ENCODE peak calls at places on chromosomes 6 and 20, in five cellular contexts. B, X, U, A and T are unnamed samples.

GRCh38 chr6:40425192-40425919 is 161.8 kb downstream of the LRFN2 start:
- DNase-seq in B (no peak), X (no peak), U (no peak), A (no peak), T (no peak)

GRCh38 chr20:47701612-47702011 is 83.7 kb downstream of the SULF2 start:
- DNase-seq in B (no peak), X (no peak), U (no peak), A (no peak), T (no peak)

GRCh38 chr6:4861564-4861963 is 85.4 kb downstream of the CDYL start:
- DNase-seq in B (no peak), X (no peak), U (no peak), A (no peak), T (no peak)

GRCh38 chr6:75272145-75272840 is 12.3 kb downstream of the TMEM30A start:
- DNase-seq in B (no peak), X (no peak), U (no peak), A (peak), T (no peak)

GRCh38 chr20:60306105-60306504 is 347.9 kb downstream of the CDH26 start:
- DNase-seq in B (no peak), X (no peak), U (no peak), A (no peak), T (no peak)

GRCh38 chr6:38701551-38701950 is 1.4 kb downstream of the GLO1 start:
- DNase-seq in B (no peak), X (no peak), U (no peak), A (peak), T (no peak)

GRCh38 chr20:32479012-32479411 is 106.1 kb downstream of the NOL4L start:
- DNase-seq in B (no peak), X (no peak), U (no peak), A (no peak), T (no peak)

GRCh38 chr20:17928633-17929311 is 39.8 kb downstream of the SNX5 start:
- DNase-seq in B (peak), X (no peak), U (no peak), A (no peak), T (peak)

GRCh38 chr20:36470482-36471062 is 70.7 kb upstream of the MYL9 start:
- DNase-seq in B (no peak), X (no peak), U (no peak), A (no peak), T (no peak)

GRCh38 chr6:151241853-151242252 is 2.1 kb downstream of the AKAP12 start:
- DNase-seq in B (no peak), X (no peak), U (no peak), A (no peak), T (no peak)

GRCh38 chr6:151239603-151240035 is at the start of gene AKAP12:
- DNase-seq in B (peak), X (no peak), U (peak), A (peak), T (peak)

GRCh38 chr6:151240036-151240685 is 394 bp downstream of the AKAP12 start:
- DNase-seq in B (peak), X (no peak), U (peak), A (peak), T (peak)

GRCh38 chr6:151240861-151241642 is 1.3 kb downstream of the AKAP12 start:
- DNase-seq in B (peak), X (no peak), U (no peak), A (peak), T (peak)

DNA sequence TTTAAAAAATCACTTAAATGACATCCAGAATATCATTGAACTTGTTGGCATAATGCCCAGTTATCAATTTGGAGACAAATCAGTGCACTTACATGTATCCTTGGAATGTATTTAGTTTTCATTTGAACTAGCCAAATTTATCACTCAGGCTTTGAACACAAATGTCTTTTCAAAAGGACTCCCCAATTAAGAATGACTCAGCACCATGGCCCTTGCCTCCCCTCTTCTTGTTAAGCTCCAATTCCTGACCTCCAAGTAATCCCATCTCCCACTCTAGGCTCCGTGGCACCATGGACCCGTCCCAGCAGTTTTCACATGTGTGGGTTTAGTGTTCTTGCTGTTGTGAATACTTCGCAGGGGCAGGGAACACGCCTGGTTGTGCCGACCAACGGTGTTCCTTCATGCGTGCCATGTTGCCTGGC is 2.7 kb downstream of the AKAP12 start:
- DNase-seq in B (no peak), X (no peak), U (no peak), A (no peak), T (peak)
- H3K4me3 ChIP-seq in B (peak), X (no peak), U (no peak), A (peak), T (no peak)

DNA sequence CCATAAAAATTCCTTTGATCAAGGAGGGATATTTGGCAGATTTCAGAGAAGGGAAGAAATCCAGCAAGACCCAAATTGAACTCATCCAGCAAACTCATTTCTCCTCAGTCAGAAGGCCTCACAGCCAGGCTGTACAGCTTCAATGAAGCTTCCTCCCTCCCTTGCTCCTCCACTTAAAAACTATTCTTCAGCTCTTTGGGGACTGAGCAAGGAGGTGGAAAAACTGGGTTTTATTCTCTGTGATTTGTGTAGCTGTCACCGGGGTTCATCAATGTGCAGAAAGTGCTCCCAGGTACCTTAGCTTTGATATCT is 158.7 kb upstream of the ZNF184 start:
- DNase-seq in B (no peak), X (no peak), U (no peak), A (no peak), T (no peak)
- H3K4me3 ChIP-seq in B (no peak), X (no peak), U (peak), A (peak), T (no peak)

DNA sequence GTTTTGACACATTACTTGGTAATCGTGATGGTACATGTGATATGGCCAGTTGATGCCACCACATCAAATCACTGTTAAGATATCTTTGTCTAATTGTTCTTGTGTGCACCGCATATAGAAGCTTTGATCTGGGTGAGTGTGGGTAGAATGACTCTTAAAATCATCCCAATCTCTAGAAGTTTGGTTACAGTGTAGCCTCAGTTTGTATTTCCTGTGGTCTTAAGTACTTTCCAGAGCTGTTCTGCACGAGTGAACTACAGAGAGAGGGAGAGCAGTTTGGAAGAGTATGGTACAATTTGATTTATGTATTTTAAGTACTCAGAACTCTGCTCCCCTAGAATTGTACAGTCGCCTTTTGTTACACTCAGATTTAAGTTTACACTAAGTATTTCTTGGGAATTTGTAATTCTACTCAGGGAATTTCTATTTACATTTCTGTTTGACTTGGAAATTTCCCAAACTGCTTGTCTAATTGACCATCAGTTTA is 37.5 kb downstream of the SNX9 start:
- DNase-seq in B (no peak), X (peak), U (no peak), A (peak), T (no peak)
- H3K4me3 ChIP-seq in B (no peak), X (no peak), U (no peak), A (peak), T (no peak)

DNA sequence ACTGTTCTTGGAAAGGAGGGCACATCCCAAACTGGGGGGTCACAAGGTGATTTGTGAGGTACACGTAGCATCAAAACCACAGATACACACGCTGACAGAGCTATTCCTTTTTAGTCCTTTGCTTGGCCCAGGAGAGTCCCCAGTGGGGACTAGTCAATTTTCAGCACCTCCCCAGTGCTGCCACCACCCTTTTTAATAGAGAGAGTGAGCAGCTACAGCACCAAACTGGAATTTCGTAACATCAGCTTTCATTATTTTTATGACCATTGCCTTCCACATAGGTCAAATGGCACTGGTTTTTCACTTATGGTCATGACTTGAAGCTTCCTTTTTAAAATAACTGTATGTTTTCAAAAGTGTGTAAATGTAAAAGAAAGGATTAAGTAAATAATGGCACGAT is 95.4 kb downstream of the ANKRD60 start:
- DNase-seq in B (no peak), X (no peak), U (no peak), A (no peak), T (no peak)
- H3K4me3 ChIP-seq in B (no peak), X (no peak), U (no peak), A (peak), T (no peak)